ENCODE peak calls at places on chromosomes 7 and 10, in five cellular contexts. Y is T-helper 1 cell; G is coronary artery; L is CD8-positive, alpha-beta T cell; M is GDM1. A is an unnamed sample.

GRCh38 chr7:12685550-12685949 is 1.9 kb upstream of the ARL4A start:
- DNase-seq in Y (no peak), G (no peak), L (no peak), M (peak), A (peak)

GRCh38 chr7:101823086-101823485 is 5.7 kb downstream of the CUX1 start:
- DNase-seq in Y (no peak), G (no peak), L (no peak), M (no peak), A (no peak)

GRCh38 chr10:132349766-132350165 is 17.8 kb downstream of the LRRC27 start:
- DNase-seq in Y (no peak), G (no peak), L (no peak), M (no peak), A (no peak)

GRCh38 chr10:43230101-43230908 is 36.6 kb downstream of the RASGEF1A start:
- DNase-seq in Y (no peak), G (peak), L (no peak), M (no peak), A (no peak)

GRCh38 chr10:50990568-50991495 is 83.5 kb upstream of the PRKG1 start:
- DNase-seq in Y (no peak), G (peak), L (no peak), M (no peak), A (no peak)

GRCh38 chr7:26705567-26705966 is 158.8 kb downstream of the SKAP2 start:
- DNase-seq in Y (no peak), G (no peak), L (no peak), M (peak), A (no peak)

GRCh38 chr10:90504172-90504571 is 353.7 kb downstream of the HTR7 start:
- DNase-seq in Y (no peak), G (no peak), L (no peak), M (no peak), A (no peak)

GRCh38 chr7:122974229-122974628 is 21.3 kb downstream of the TAS2R16 start:
- DNase-seq in Y (no peak), G (no peak), L (no peak), M (no peak), A (no peak)

GRCh38 chr7:143394068-143394467 is 12.9 kb downstream of the ZYX start:
- DNase-seq in Y (no peak), G (no peak), L (no peak), M (no peak), A (no peak)

GRCh38 chr7:32586291-32587221 is 91.3 kb downstream of the AVL9 start:
- DNase-seq in Y (no peak), G (no peak), L (no peak), M (no peak), A (no peak)

GRCh38 chr10:23656735-23657134 is 217.9 kb downstream of the OTUD1 start:
- DNase-seq in Y (no peak), G (no peak), L (no peak), M (peak), A (no peak)

GRCh38 chr10:133527779-133528271 is 662 bp downstream of the CYP2E1 start:
- DNase-seq in Y (no peak), G (no peak), L (no peak), M (no peak), A (no peak)

GRCh38 chr7:78386520-78386919 is 587.9 kb downstream of the PHTF2 start:
- DNase-seq in Y (no peak), G (no peak), L (no peak), M (no peak), A (no peak)

GRCh38 chr7:138549082-138549481 is 89.0 kb downstream of the TRIM24 start:
- DNase-seq in Y (no peak), G (no peak), L (no peak), M (no peak), A (no peak)

GRCh38 chr10:17216217-17216900 is 11.7 kb upstream of the VIM start:
- DNase-seq in Y (no peak), G (peak), L (no peak), M (peak), A (no peak)

GRCh38 chr7:138328215-138328614 is 131.8 kb upstream of the TRIM24 start:
- DNase-seq in Y (no peak), G (no peak), L (no peak), M (no peak), A (no peak)

GRCh38 chr7:6631605-6632004 is 5.5 kb upstream of the ZNF316 start:
- DNase-seq in Y (no peak), G (no peak), L (no peak), M (no peak), A (no peak)

A was measured in CD4-positive, alpha-beta T cell.